ENCODE peak calls at places on chromosomes 7 and 10, in five cellular contexts. D is natural killer cell, S is nephron progenitor cell, A is mesothelial cell of epicardium, I is fibroblast of mammary gland. Z is an unnamed sample.

GRCh38 chr10:92886334-92886961 is 38.1 kb downstream of the EXOC6 start:
- DNase-seq in D (no peak), S (no peak), A (no peak), I (no peak), Z (peak)

GRCh38 chr10:69961168-69961863 is 91.3 kb upstream of the MACROH2A2 start:
- DNase-seq in D (no peak), S (no peak), A (no peak), I (no peak), Z (no peak)

GRCh38 chr7:10685040-10685439 is 288.6 kb upstream of the PHF14 start:
- DNase-seq in D (no peak), S (no peak), A (no peak), I (no peak), Z (no peak)

GRCh38 chr7:143975617-143976016 is 21.0 kb downstream of the OR2F1 start:
- DNase-seq in D (no peak), S (no peak), A (no peak), I (peak), Z (peak)

GRCh38 chr7:75971961-75972763 is 22.2 kb downstream of the TMEM120A start:
- DNase-seq in D (no peak), S (peak), A (no peak), I (peak), Z (no peak)

GRCh38 chr10:61464461-61465215 is 11.5 kb upstream of the TMEM26 start:
- DNase-seq in D (no peak), S (no peak), A (no peak), I (peak), Z (peak)

GRCh38 chr7:100889761-100890639 is 485 bp upstream of the UFSP1 start:
- DNase-seq in D (peak), S (peak), A (peak), I (peak), Z (peak)

GRCh38 chr7:11082552-11083213 is 109.0 kb downstream of the PHF14 start:
- DNase-seq in D (no peak), S (no peak), A (no peak), I (no peak), Z (no peak)

GRCh38 chr7:124088590-124088989 is 55.7 kb upstream of the TMEM229A start:
- DNase-seq in D (no peak), S (no peak), A (no peak), I (no peak), Z (peak)

GRCh38 chr7:70711441-70711840 is 420.5 kb upstream of the GALNT17 start:
- DNase-seq in D (no peak), S (no peak), A (no peak), I (no peak), Z (no peak)

GRCh38 chr7:155598810-155599210 is 45.7 kb upstream of the RBM33 start:
- DNase-seq in D (peak), S (peak), A (peak), I (peak), Z (peak)

GRCh38 chr7:2760098-2760889 is 72.3 kb downstream of the AMZ1 start:
- DNase-seq in D (no peak), S (no peak), A (no peak), I (peak), Z (peak)

GRCh38 chr10:11639861-11640764 is 28.7 kb upstream of the USP6NL start:
- DNase-seq in D (no peak), S (no peak), A (no peak), I (no peak), Z (no peak)

GRCh38 chr7:155043756-155044155 is 26.4 kb upstream of the HTR5A start:
- DNase-seq in D (no peak), S (no peak), A (no peak), I (no peak), Z (no peak)

GRCh38 chr7:158725506-158725800 is 20.8 kb upstream of the NCAPG2 start:
- DNase-seq in D (no peak), S (no peak), A (no peak), I (no peak), Z (no peak)

GRCh38 chr7:30278386-30278785 is 6.0 kb upstream of the ZNRF2 start:
- DNase-seq in D (no peak), S (no peak), A (no peak), I (no peak), Z (no peak)

GRCh38 chr10:100730739-100731602 is 14.4 kb upstream of the PAX2 start:
- DNase-seq in D (no peak), S (peak), A (no peak), I (peak), Z (peak)

GRCh38 chr10:35413985-35414861 is 77.9 kb downstream of the CCNY start:
- DNase-seq in D (no peak), S (no peak), A (no peak), I (peak), Z (no peak)

GRCh38 chr7:100895956-100896742 is 461 bp upstream of the ACHE start:
- DNase-seq in D (no peak), S (peak), A (no peak), I (no peak), Z (no peak)

GRCh38 chr7:120988591-120989299 is at the start of gene CPED1:
- DNase-seq in D (peak), S (peak), A (peak), I (peak), Z (no peak)

GRCh38 chr7:5302577-5302976 is 19.8 kb downstream of the SLC29A4 start:
- DNase-seq in D (no peak), S (no peak), A (no peak), I (no peak), Z (no peak)

GRCh38 chr7:155002411-155003214 is at the start of gene PAXIP1:
- DNase-seq in D (peak), S (peak), A (peak), I (peak), Z (peak)

GRCh38 chr10:74760042-74760979 is 66.1 kb upstream of the KAT6B start:
- DNase-seq in D (no peak), S (no peak), A (no peak), I (peak), Z (no peak)

GRCh38 chr10:78727728-78728127 is 341.0 kb upstream of the ZMIZ1 start:
- DNase-seq in D (no peak), S (no peak), A (no peak), I (no peak), Z (no peak)

GRCh38 chr7:151010307-151011096 is 13.8 kb downstream of the ATG9B start:
- DNase-seq in D (peak), S (peak), A (no peak), I (no peak), Z (no peak)

GRCh38 chr7:138459300-138460175 is 521 bp upstream of the TRIM24 start:
- DNase-seq in D (peak), S (peak), A (peak), I (peak), Z (peak)
- TF ChIP-seq CTCF in D (no peak), S (no peak), A (no peak), I (peak), Z (peak)

GRCh38 chr7:74207586-74207985 is 2.2 kb upstream of the LAT2 start:
- DNase-seq in D (no peak), S (no peak), A (no peak), I (no peak), Z (no peak)

GRCh38 chr7:74199551-74200355 is 10.1 kb upstream of the LAT2 start:
- DNase-seq in D (peak), S (no peak), A (no peak), I (peak), Z (peak)

GRCh38 chr7:74203956-74204615 is 5.7 kb upstream of the LAT2 start:
- DNase-seq in D (no peak), S (no peak), A (no peak), I (no peak), Z (no peak)

GRCh38 chr7:74206589-74207120 is 3.2 kb upstream of the LAT2 start:
- DNase-seq in D (peak), S (peak), A (peak), I (peak), Z (peak)

GRCh38 chr7:74203157-74203556 is 6.6 kb upstream of the LAT2 start:
- DNase-seq in D (no peak), S (no peak), A (no peak), I (peak), Z (peak)
- TF ChIP-seq CTCF in D (peak), S (peak), A (no peak), I (peak), Z (peak)

GRCh38 chr10:128150045-128150493 is 23.8 kb upstream of the MKI67 start:
- DNase-seq in D (peak), S (peak), A (peak), I (peak), Z (peak)
- TF ChIP-seq CTCF in D (peak), S (peak), A (peak), I (no peak), Z (peak)

GRCh38 chr10:86585726-86586048 is 64.1 kb upstream of the WAPL start:
- DNase-seq in D (no peak), S (no peak), A (no peak), I (no peak), Z (no peak)
- TF ChIP-seq CTCF in D (peak), S (no peak), A (no peak), I (no peak), Z (no peak)

GRCh38 chr10:133471300-133472109 is 17.8 kb downstream of the SCART1 start:
- DNase-seq in D (no peak), S (no peak), A (no peak), I (no peak), Z (no peak)
- TF ChIP-seq CTCF in D (no peak), S (no peak), A (no peak), I (no peak), Z (no peak)

DNA sequence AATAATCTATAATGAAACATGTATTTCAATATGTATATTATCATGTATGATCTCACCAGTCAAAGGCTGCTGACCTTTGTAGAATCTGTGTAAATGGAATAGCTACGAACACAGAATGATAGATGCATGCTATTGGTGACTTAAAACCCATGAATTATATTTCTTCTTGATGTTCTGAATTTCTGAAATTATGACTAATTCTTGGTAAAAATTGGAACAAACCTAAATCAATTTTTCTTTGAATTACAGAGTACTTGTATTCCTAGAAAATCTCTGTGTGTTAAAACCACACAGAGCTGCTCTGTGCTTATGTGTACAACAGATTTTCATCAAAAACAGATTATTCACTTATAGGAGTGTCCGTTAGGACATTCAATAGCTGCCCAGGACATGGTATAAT is 108.3 kb upstream of the MDFIC start:
- DNase-seq in D (no peak), S (no peak), A (no peak), I (no peak), Z (no peak)
- TF ChIP-seq CTCF in D (no peak), S (no peak), A (no peak), I (no peak), Z (no peak)

GRCh38 chr7:116575853-116576252 is 51.0 kb downstream of the CAV1 start:
- DNase-seq in D (no peak), S (no peak), A (no peak), I (no peak), Z (no peak)

GRCh38 chr7:116574025-116574822 is 49.4 kb downstream of the CAV1 start:
- DNase-seq in D (no peak), S (no peak), A (no peak), I (no peak), Z (no peak)

GRCh38 chr7:116577320-116577871 is 52.6 kb downstream of the CAV1 start:
- DNase-seq in D (no peak), S (no peak), A (no peak), I (no peak), Z (no peak)

GRCh38 chr7:116578526-116578925 is 53.7 kb downstream of the CAV1 start:
- DNase-seq in D (no peak), S (no peak), A (no peak), I (peak), Z (no peak)

GRCh38 chr7:116576350-116577319 is 51.8 kb downstream of the CAV1 start:
- DNase-seq in D (no peak), S (no peak), A (no peak), I (peak), Z (peak)
- TF ChIP-seq CTCF in D (no peak), S (no peak), A (no peak), I (peak), Z (no peak)

Z was measured in MCF 10A.